ENCODE peak calls at places on chromosome 5, in nine cellular contexts. One of them, this sample, is unnamed.
A peak's percentile ranks its signal among the peaks of the same experiment; 100 is the strongest.

GRCh38 chr5:114362197-114362976 is 517 bp downstream of the KCNN2 start:
- DNase-seq in hepatic stellate cell: no peak
- DNase-seq in tibial nerve: no peak
- DNase-seq in hippocampal formation: no peak
- DNase-seq in NCI-H510A treated with DMSO at 0.1 percent for 48 hours: no peak
- DNase-seq in skeletal muscle cell: no peak
- DNase-seq in thoracic aorta: no peak
- DNase-seq in CD8-positive, alpha-beta T cell: no peak
- DNase-seq in stimulated activated CD8-positive, alpha-beta memory T cell treated with anti-CD3 and anti-CD28 coated beads, Interleukin-4, amount 100 ng/mL, for 1 hour: no peak
- DNase-seq in this sample: no peak

GRCh38 chr5:10288600-10289213 is 19.0 kb downstream of the CMBL start:
- DNase-seq in hepatic stellate cell: no peak
- DNase-seq in tibial nerve: peak; percentile 26
- DNase-seq in hippocampal formation: no peak
- DNase-seq in NCI-H510A treated with DMSO at 0.1 percent for 48 hours: peak; percentile 99
- DNase-seq in skeletal muscle cell: no peak
- DNase-seq in thoracic aorta: no peak
- DNase-seq in CD8-positive, alpha-beta T cell: no peak
- DNase-seq in stimulated activated CD8-positive, alpha-beta memory T cell treated with anti-CD3 and anti-CD28 coated beads, Interleukin-4, amount 100 ng/mL, for 1 hour: no peak
- DNase-seq in this sample: peak; percentile 59

GRCh38 chr5:174721522-174722432 is 2.6 kb upstream of the MSX2 start:
- DNase-seq in hepatic stellate cell: no peak
- DNase-seq in tibial nerve: no peak
- DNase-seq in hippocampal formation: no peak
- DNase-seq in NCI-H510A treated with DMSO at 0.1 percent for 48 hours: no peak
- DNase-seq in skeletal muscle cell: no peak
- DNase-seq in thoracic aorta: no peak
- DNase-seq in CD8-positive, alpha-beta T cell: no peak
- DNase-seq in stimulated activated CD8-positive, alpha-beta memory T cell treated with anti-CD3 and anti-CD28 coated beads, Interleukin-4, amount 100 ng/mL, for 1 hour: no peak
- DNase-seq in this sample: no peak

GRCh38 chr5:103862398-103862797 is 299.8 kb upstream of the NUDT12 start:
- DNase-seq in hepatic stellate cell: no peak
- DNase-seq in tibial nerve: no peak
- DNase-seq in hippocampal formation: no peak
- DNase-seq in NCI-H510A treated with DMSO at 0.1 percent for 48 hours: no peak
- DNase-seq in skeletal muscle cell: no peak
- DNase-seq in thoracic aorta: no peak
- DNase-seq in CD8-positive, alpha-beta T cell: no peak
- DNase-seq in stimulated activated CD8-positive, alpha-beta memory T cell treated with anti-CD3 and anti-CD28 coated beads, Interleukin-4, amount 100 ng/mL, for 1 hour: no peak
- DNase-seq in this sample: no peak

GRCh38 chr5:113293613-113294340 is 141.0 kb downstream of the TSSK1B start:
- DNase-seq in hepatic stellate cell: peak; percentile 12
- DNase-seq in tibial nerve: peak; percentile 16
- DNase-seq in hippocampal formation: no peak
- DNase-seq in NCI-H510A treated with DMSO at 0.1 percent for 48 hours: no peak
- DNase-seq in skeletal muscle cell: no peak
- DNase-seq in thoracic aorta: no peak
- DNase-seq in CD8-positive, alpha-beta T cell: no peak
- DNase-seq in stimulated activated CD8-positive, alpha-beta memory T cell treated with anti-CD3 and anti-CD28 coated beads, Interleukin-4, amount 100 ng/mL, for 1 hour: no peak
- DNase-seq in this sample: no peak

GRCh38 chr5:1193591-1193985 is 7.8 kb upstream of the SLC6A19 start:
- DNase-seq in hepatic stellate cell: no peak
- DNase-seq in tibial nerve: no peak
- DNase-seq in hippocampal formation: no peak
- DNase-seq in NCI-H510A treated with DMSO at 0.1 percent for 48 hours: no peak
- DNase-seq in skeletal muscle cell: no peak
- DNase-seq in thoracic aorta: no peak
- DNase-seq in CD8-positive, alpha-beta T cell: no peak
- DNase-seq in stimulated activated CD8-positive, alpha-beta memory T cell treated with anti-CD3 and anti-CD28 coated beads, Interleukin-4, amount 100 ng/mL, for 1 hour: no peak
- DNase-seq in this sample: no peak

GRCh38 chr5:97628011-97628410 is 445.0 kb upstream of the RIOK2 start:
- DNase-seq in hepatic stellate cell: no peak
- DNase-seq in tibial nerve: no peak
- DNase-seq in hippocampal formation: no peak
- DNase-seq in NCI-H510A treated with DMSO at 0.1 percent for 48 hours: no peak
- DNase-seq in skeletal muscle cell: no peak
- DNase-seq in thoracic aorta: no peak
- DNase-seq in CD8-positive, alpha-beta T cell: no peak
- DNase-seq in stimulated activated CD8-positive, alpha-beta memory T cell treated with anti-CD3 and anti-CD28 coated beads, Interleukin-4, amount 100 ng/mL, for 1 hour: no peak
- DNase-seq in this sample: no peak

GRCh38 chr5:179307931-179308471 is 37.3 kb downstream of the ADAMTS2 start:
- DNase-seq in hepatic stellate cell: no peak
- DNase-seq in tibial nerve: no peak
- DNase-seq in hippocampal formation: no peak
- DNase-seq in NCI-H510A treated with DMSO at 0.1 percent for 48 hours: no peak
- DNase-seq in skeletal muscle cell: no peak
- DNase-seq in thoracic aorta: no peak
- DNase-seq in CD8-positive, alpha-beta T cell: no peak
- DNase-seq in stimulated activated CD8-positive, alpha-beta memory T cell treated with anti-CD3 and anti-CD28 coated beads, Interleukin-4, amount 100 ng/mL, for 1 hour: no peak
- DNase-seq in this sample: no peak

GRCh38 chr5:139635606-139636206 is 12.4 kb upstream of the CXXC5 start:
- DNase-seq in hepatic stellate cell: peak; percentile 91
- DNase-seq in tibial nerve: peak; percentile 76
- DNase-seq in hippocampal formation: no peak
- DNase-seq in NCI-H510A treated with DMSO at 0.1 percent for 48 hours: peak; percentile 44
- DNase-seq in skeletal muscle cell: peak; percentile 86
- DNase-seq in thoracic aorta: peak; percentile 46
- DNase-seq in CD8-positive, alpha-beta T cell: no peak
- DNase-seq in stimulated activated CD8-positive, alpha-beta memory T cell treated with anti-CD3 and anti-CD28 coated beads, Interleukin-4, amount 100 ng/mL, for 1 hour: no peak
- DNase-seq in this sample: peak; percentile 90

GRCh38 chr5:30768061-30768460 is 425.4 kb upstream of the CDH6 start:
- DNase-seq in hepatic stellate cell: no peak
- DNase-seq in tibial nerve: no peak
- DNase-seq in hippocampal formation: no peak
- DNase-seq in NCI-H510A treated with DMSO at 0.1 percent for 48 hours: no peak
- DNase-seq in skeletal muscle cell: no peak
- DNase-seq in thoracic aorta: no peak
- DNase-seq in CD8-positive, alpha-beta T cell: no peak
- DNase-seq in stimulated activated CD8-positive, alpha-beta memory T cell treated with anti-CD3 and anti-CD28 coated beads, Interleukin-4, amount 100 ng/mL, for 1 hour: no peak
- DNase-seq in this sample: no peak

GRCh38 chr5:181243020-181243520 is 636 bp downstream of the RACK1 start:
- DNase-seq in hepatic stellate cell: no peak
- DNase-seq in tibial nerve: no peak
- DNase-seq in hippocampal formation: no peak
- DNase-seq in NCI-H510A treated with DMSO at 0.1 percent for 48 hours: no peak
- DNase-seq in skeletal muscle cell: no peak
- DNase-seq in thoracic aorta: no peak
- DNase-seq in CD8-positive, alpha-beta T cell: no peak
- DNase-seq in stimulated activated CD8-positive, alpha-beta memory T cell treated with anti-CD3 and anti-CD28 coated beads, Interleukin-4, amount 100 ng/mL, for 1 hour: no peak
- DNase-seq in this sample: no peak

GRCh38 chr5:123819818-123820217 is 307.8 kb downstream of the CSNK1G3 start:
- DNase-seq in hepatic stellate cell: peak; percentile 11
- DNase-seq in tibial nerve: no peak
- DNase-seq in hippocampal formation: no peak
- DNase-seq in NCI-H510A treated with DMSO at 0.1 percent for 48 hours: no peak
- DNase-seq in skeletal muscle cell: peak; percentile 94
- DNase-seq in thoracic aorta: no peak
- DNase-seq in CD8-positive, alpha-beta T cell: no peak
- DNase-seq in stimulated activated CD8-positive, alpha-beta memory T cell treated with anti-CD3 and anti-CD28 coated beads, Interleukin-4, amount 100 ng/mL, for 1 hour: no peak
- DNase-seq in this sample: no peak

This sample was measured in HT-29.